ENCODE peak calls at places on chromosomes 4 and X, in nine cellular contexts. V is COR-L47; E is cardiac fibroblast; F is A549; O is stimulated activated CD4-positive, alpha-beta T cell treated with anti-CD3 and anti-CD28 coated beads, Interleukin-12 subunit alpha, Interleukin-12 subunit beta, amount 100 ng/mL, for 4 hours; B is HS-27A; G is Daoy; R is stimulated activated CD8-positive, alpha-beta memory T cell treated with anti-CD3 and anti-CD28 coated beads, Interleukin-12 subunit alpha, Interleukin-12 subunit beta, amount 100 ng/mL, for 4 hours; M is iPS DF 6.9. W is an unnamed sample.

GRCh38 chr4:87551361-87551760 is 22.2 kb upstream of the SPARCL1 start:
- DNase-seq in O (no peak), V (no peak), R (no peak), F (no peak), G (no peak), B (no peak), E (no peak), M (no peak), W (no peak)

GRCh38 chr4:61890321-61890720 is 690.2 kb downstream of the ADGRL3 start:
- DNase-seq in O (no peak), E (no peak), F (no peak), B (no peak), M (no peak), V (no peak), R (no peak), G (no peak), W (no peak)

GRCh38 chr4:85298037-85298436 is 176.9 kb upstream of the ARHGAP24 start:
- DNase-seq in G (no peak), E (no peak), O (no peak), B (no peak), V (no peak), F (no peak), M (no peak), R (no peak), W (no peak)

GRCh38 chrX:126170715-126171114 is 4.6 kb upstream of the DCAF12L2 start:
- DNase-seq in V (no peak), G (no peak), R (no peak), E (no peak), F (peak; percentile 3), O (no peak), M (no peak), B (no peak), W (peak; percentile 60)

GRCh38 chrX:130299279-130300009 is 30.7 kb upstream of the ZNF280C start:
- DNase-seq in O (no peak), F (no peak), V (peak; percentile 45), E (no peak), G (no peak), M (no peak), B (no peak), R (no peak), W (no peak)

GRCh38 chr4:5964030-5964429 is 54.2 kb downstream of the C4orf50 start:
- DNase-seq in E (no peak), V (no peak), G (no peak), M (no peak), F (no peak), R (no peak), O (no peak), B (no peak), W (no peak)

GRCh38 chrX:37302569-37302968 is 46.6 kb upstream of the PRRG1 start:
- DNase-seq in E (peak; percentile 49), R (no peak), V (no peak), O (no peak), B (no peak), G (peak; percentile 5), F (no peak), M (peak; percentile 2), W (no peak)

GRCh38 chr4:140296335-140296753 is 77.1 kb upstream of the SCOC start:
- DNase-seq in R (no peak), V (peak; percentile 62), M (no peak), B (peak; percentile 87), G (peak; percentile 47), E (peak; percentile 87), F (peak; percentile 17), O (no peak), W (no peak)

GRCh38 chr4:48554606-48555005 is 64.6 kb downstream of the ZAR1 start:
- DNase-seq in V (no peak), M (no peak), G (no peak), O (no peak), B (no peak), E (no peak), F (no peak), R (no peak), W (no peak)

GRCh38 chr4:7800996-7801395 is 138.7 kb downstream of the AFAP1 start:
- DNase-seq in G (no peak), F (no peak), O (no peak), M (no peak), R (no peak), E (no peak), V (no peak), B (no peak), W (no peak)

GRCh38 chr4:174316954-174317353 is 33.2 kb downstream of the CEP44 start:
- DNase-seq in B (no peak), F (no peak), V (no peak), O (no peak), G (no peak), M (no peak), R (no peak), E (peak; percentile 27), W (no peak)